ENCODE peak calls at places on chromosomes 2 and 18, in five cellular contexts. T, W, S, K and N are unnamed samples.

GRCh38 chr2:240503375-240503774 is 54.4 kb downstream of the ANKMY1 start:
- DNase-seq in W (peak), S (no peak), K (peak), T (no peak), N (peak)

GRCh38 chr2:115880558-115880957 is 1438.1 kb downstream of the DPP10 start:
- DNase-seq in T (no peak), W (no peak), S (no peak), K (no peak), N (no peak)

GRCh38 chr2:96431319-96431718 is 73.8 kb downstream of the NEURL3 start:
- DNase-seq in W (no peak), T (peak), S (no peak), K (no peak), N (no peak)

GRCh38 chr18:59640721-59641120 is 56.5 kb downstream of the CCBE1 start:
- DNase-seq in K (no peak), T (no peak), S (no peak), W (no peak), N (no peak)

GRCh38 chr2:197281421-197281820 is 29.2 kb downstream of the ANKRD44 start:
- DNase-seq in T (no peak), S (no peak), W (no peak), K (no peak), N (no peak)

GRCh38 chr2:29113891-29114321 is 1.3 kb upstream of the CLIP4 start:
- DNase-seq in W (peak), T (peak), S (peak), K (no peak), N (peak)

GRCh38 chr18:59810183-59810582 is 89.6 kb upstream of the PMAIP1 start:
- DNase-seq in K (no peak), T (no peak), S (no peak), W (no peak), N (no peak)

GRCh38 chr18:59282341-59282740 is 9.1 kb upstream of the RAX start:
- DNase-seq in S (no peak), K (no peak), W (no peak), T (no peak), N (no peak)

GRCh38 chr2:237874585-237875161 is 15.2 kb downstream of the RAMP1 start:
- DNase-seq in T (no peak), S (peak), K (peak), W (peak), N (peak)

DNA sequence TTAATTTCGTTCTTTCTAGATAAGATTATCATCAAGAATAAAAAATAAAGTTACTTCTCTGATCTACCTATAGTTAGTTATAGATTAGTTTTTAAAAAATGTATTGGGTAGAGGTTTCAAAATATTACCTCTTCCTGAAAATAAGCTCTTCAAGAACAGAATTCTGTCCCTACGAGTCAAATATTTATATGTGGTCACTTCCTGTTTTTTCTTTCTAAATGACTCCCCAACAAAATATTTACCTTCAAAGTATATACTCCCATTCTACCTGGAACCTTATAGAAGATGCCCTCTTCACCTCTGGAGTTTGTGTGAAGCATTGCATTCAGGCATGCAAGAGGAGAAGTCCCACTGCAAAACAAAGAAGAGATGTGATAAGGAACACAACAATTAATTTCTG is 72.3 kb downstream of the ASXL2 start:
- DNase-seq in T (no peak), S (no peak), K (no peak), W (no peak), N (no peak)
- H3K27ac ChIP-seq in T (no peak), S (no peak), K (no peak), W (no peak), N (no peak)

GRCh38 chr2:224883172-224883516 is 159.1 kb downstream of the DOCK10 start:
- DNase-seq in T (no peak), K (no peak), W (no peak), S (no peak), N (no peak)
- H3K27ac ChIP-seq in T (no peak), K (no peak), W (no peak), S (peak), N (peak)

DNA sequence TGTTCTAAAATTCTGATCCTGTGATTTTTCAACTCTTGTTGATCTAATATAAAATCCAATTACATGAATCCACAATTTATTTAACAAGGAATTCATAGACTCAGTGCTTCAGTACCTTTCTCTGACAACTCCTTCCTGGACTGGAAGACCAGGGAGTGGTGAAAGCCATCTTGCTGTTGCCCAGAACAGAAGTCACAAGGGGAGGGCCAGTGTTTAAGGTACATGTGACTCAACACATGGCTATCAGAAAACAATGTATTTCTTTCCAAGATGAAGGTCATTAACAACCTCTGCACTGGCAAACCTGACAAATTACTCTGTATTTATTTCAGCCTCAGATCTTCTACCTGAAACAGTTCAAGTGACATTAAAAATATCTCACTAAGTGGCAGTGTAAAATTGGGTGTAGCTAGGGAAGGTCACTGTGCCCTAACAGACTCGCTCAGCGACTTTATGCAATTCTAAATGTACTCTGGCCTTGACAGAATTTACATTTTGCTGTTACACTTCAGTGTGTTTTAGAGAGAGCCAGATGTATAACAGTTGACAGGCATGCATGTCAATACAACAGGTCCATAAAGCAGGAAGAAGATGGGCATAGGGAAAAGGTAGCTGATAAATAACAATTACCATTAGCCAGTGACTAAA is 75.4 kb downstream of the NCKAP5 start:
- DNase-seq in S (no peak), K (no peak), W (peak), T (no peak), N (no peak)
- H3K27ac ChIP-seq in S (no peak), K (no peak), W (no peak), T (no peak), N (no peak)

GRCh38 chr2:39567507-39567906 is 98.2 kb upstream of the TMEM178A start:
- DNase-seq in T (no peak), W (no peak), S (no peak), K (no peak), N (no peak)
- H3K27ac ChIP-seq in T (peak), W (no peak), S (no peak), K (no peak), N (no peak)

GRCh38 chr2:24327988-24328387 is 32.3 kb downstream of the ITSN2 start:
- DNase-seq in K (no peak), W (no peak), T (no peak), S (no peak), N (no peak)

GRCh38 chr2:24334245-24334633 is 26.1 kb downstream of the ITSN2 start:
- DNase-seq in T (no peak), W (no peak), K (no peak), S (no peak), N (peak)

GRCh38 chr2:24333019-24333540 is 27.3 kb downstream of the ITSN2 start:
- DNase-seq in W (no peak), T (no peak), S (no peak), K (no peak), N (no peak)

GRCh38 chr2:24329700-24330099 is 30.6 kb downstream of the ITSN2 start:
- DNase-seq in S (no peak), T (no peak), K (no peak), W (no peak), N (no peak)

GRCh38 chr2:24330161-24330560 is 30.2 kb downstream of the ITSN2 start:
- DNase-seq in K (no peak), S (no peak), W (no peak), T (no peak), N (no peak)
- H3K27ac ChIP-seq in K (peak), S (no peak), W (no peak), T (no peak), N (no peak)

DNA sequence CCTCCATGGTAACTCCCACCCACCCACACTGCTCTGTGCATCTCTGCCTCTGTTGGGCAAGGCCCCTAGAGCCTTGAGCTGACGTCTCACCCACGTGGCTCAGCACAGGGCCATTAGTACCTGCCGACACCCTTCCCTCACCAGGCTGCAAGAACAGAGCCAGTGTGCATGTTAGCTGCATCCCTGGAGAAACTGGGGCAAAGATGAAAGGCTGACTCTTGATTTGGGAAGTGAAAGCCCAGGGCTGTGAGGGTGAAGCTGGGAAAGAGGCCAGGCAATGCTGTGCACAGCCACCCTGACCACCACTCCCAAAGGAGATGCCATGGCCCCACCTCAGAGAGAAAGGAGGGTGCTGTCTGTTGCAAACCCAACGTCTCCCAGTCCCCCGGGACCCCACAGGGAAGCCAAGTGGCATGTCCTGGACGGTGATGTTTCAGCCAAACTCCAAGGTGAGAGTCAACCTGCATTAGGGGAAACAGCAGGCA is 20.0 kb upstream of the HPCAL1 start:
- DNase-seq in S (no peak), T (no peak), W (peak), K (peak), N (peak)
- H3K27ac ChIP-seq in S (peak), T (no peak), W (no peak), K (no peak), N (peak)

DNA sequence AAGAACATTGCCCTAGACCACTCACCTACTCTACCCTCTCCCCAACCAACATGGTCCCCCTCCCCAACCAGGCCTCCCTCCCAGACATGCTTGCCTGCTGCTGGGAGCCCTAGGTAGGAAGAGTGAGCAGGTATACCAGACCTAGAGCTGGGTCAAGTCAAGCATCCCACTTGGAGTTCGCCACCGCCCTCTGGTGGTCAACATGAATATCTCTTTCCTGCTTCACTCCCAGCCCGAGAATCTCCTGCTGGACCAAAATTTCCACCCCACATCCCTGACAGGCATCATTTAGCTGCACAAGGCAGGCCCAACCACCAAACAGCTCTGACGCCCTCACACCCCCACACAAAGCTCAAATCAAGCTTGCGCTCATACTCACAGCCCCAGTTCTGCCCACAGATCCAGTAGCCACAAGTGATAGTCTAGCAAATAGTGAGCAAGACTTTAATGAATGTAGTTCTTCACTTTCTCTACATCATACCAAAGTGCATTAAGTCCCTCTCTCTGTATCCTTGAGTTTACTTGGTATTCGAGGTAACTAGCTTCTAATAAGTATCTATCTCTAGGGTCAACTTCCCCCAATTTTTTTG is 116.0 kb downstream of the TNS1 start:
- DNase-seq in W (peak), K (peak), S (peak), T (peak), N (peak)
- H3K27ac ChIP-seq in W (no peak), K (no peak), S (no peak), T (no peak), N (no peak)

DNA sequence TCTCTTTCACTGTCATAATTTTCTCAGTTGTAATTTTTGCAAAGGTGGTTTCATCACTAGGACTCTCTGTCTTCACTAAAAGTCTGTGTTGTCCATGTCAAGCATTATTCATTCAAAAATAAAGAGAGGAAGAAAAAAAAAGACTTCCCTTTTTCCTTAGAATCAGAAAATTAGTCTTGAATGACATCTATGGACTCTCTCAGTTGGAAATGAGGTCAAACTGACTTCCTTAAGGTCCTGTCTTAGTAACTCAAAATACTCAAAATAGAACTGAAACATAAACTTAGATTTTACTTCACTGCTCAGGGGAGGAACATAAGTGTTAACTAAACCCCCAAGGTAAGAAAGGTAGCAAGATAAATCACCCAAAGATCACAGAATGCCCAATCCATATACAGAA is 2.2 kb upstream of the ZNF407 start:
- DNase-seq in T (no peak), W (no peak), S (no peak), K (no peak), N (no peak)
- H3K27ac ChIP-seq in T (peak), W (no peak), S (no peak), K (no peak), N (no peak)